ENCODE peak calls at places on chromosomes 2 and 18, in five cellular contexts. R, I, Q, B and D are unnamed samples.

GRCh38 chr2:168300460-168300859 is 53.1 kb upstream of the STK39 start:
- DNase-seq in I (no peak), B (no peak), R (no peak), Q (no peak), D (no peak)

GRCh38 chr2:106144621-106145331 is 49.3 kb downstream of the UXS1 start:
- DNase-seq in Q (no peak), I (no peak), R (peak; percentile 52), B (no peak), D (no peak)

GRCh38 chr2:144950874-144951560 is 431.1 kb upstream of the ZEB2 start:
- DNase-seq in I (no peak), Q (no peak), B (no peak), R (no peak), D (no peak)

GRCh38 chr2:139585133-139585532 is 804.9 kb upstream of the NXPH2 start:
- DNase-seq in I (no peak), B (no peak), R (no peak), Q (no peak), D (no peak)

GRCh38 chr2:132670104-132670960 is at the start of gene LYPD1:
- DNase-seq in I (no peak), B (no peak), Q (peak; percentile 90), R (no peak), D (no peak)

GRCh38 chr2:159706385-159706980 is 5.8 kb upstream of the MARCHF7 start:
- DNase-seq in R (no peak), B (no peak), I (no peak), Q (no peak), D (no peak)

GRCh38 chr2:169968767-169969166 is 141.5 kb downstream of the UBR3 start:
- DNase-seq in I (no peak), R (no peak), B (no peak), Q (no peak), D (no peak)

GRCh38 chr18:74990563-74991081 is 218.3 kb downstream of the PTGR3 start:
- DNase-seq in I (no peak), B (no peak), Q (no peak), R (no peak), D (no peak)

GRCh38 chr18:60445341-60445740 is 72.8 kb upstream of the MC4R start:
- DNase-seq in Q (no peak), I (no peak), R (no peak), B (no peak), D (no peak)

GRCh38 chr2:3476386-3477033 is 42.8 kb downstream of the ADI1 start:
- DNase-seq in R (no peak), B (no peak), Q (peak; percentile 95), I (no peak), D (peak; percentile 76)